ENCODE peak calls at places on chromosome 14, in nine cellular contexts. One of them, this sample, is unnamed.

GRCh38 chr14:87566986-87567385 is 426.0 kb downstream of the GALC start:
- DNase-seq in NCI-H1417: no peak
- DNase-seq in left ventricle myocardium inferior: no peak
- DNase-seq in stimulated activated CD8-positive, alpha-beta memory T cell treated with anti-CD3 and anti-CD28 coated beads, Interleukin-7, amount 100 ng/mL, for 1 hour: no peak
- DNase-seq in activated T-cell treated with anti-CD3 and anti-CD28 coated beads for 1 hour: no peak
- DNase-seq in pancreas: no peak
- DNase-seq in effector memory CD4-positive, alpha-beta T cell: no peak
- DNase-seq in foreskin fibroblast: no peak
- DNase-seq in GF-D8: no peak
- DNase-seq in this sample: no peak

GRCh38 chr14:96016761-96017160 is 22.4 kb upstream of the C14orf132 start:
- DNase-seq in NCI-H1417: peak; percentile 96
- DNase-seq in left ventricle myocardium inferior: no peak
- DNase-seq in stimulated activated CD8-positive, alpha-beta memory T cell treated with anti-CD3 and anti-CD28 coated beads, Interleukin-7, amount 100 ng/mL, for 1 hour: no peak
- DNase-seq in activated T-cell treated with anti-CD3 and anti-CD28 coated beads for 1 hour: no peak
- DNase-seq in pancreas: no peak
- DNase-seq in effector memory CD4-positive, alpha-beta T cell: no peak
- DNase-seq in foreskin fibroblast: no peak
- DNase-seq in GF-D8: no peak
- DNase-seq in this sample: no peak

GRCh38 chr14:104749111-104749649 is 3.8 kb upstream of the SIVA1 start:
- DNase-seq in NCI-H1417: no peak
- DNase-seq in left ventricle myocardium inferior: no peak
- DNase-seq in stimulated activated CD8-positive, alpha-beta memory T cell treated with anti-CD3 and anti-CD28 coated beads, Interleukin-7, amount 100 ng/mL, for 1 hour: no peak
- DNase-seq in activated T-cell treated with anti-CD3 and anti-CD28 coated beads for 1 hour: no peak
- DNase-seq in pancreas: no peak
- DNase-seq in effector memory CD4-positive, alpha-beta T cell: no peak
- DNase-seq in foreskin fibroblast: peak; percentile 67
- DNase-seq in GF-D8: no peak
- DNase-seq in this sample: no peak

GRCh38 chr14:69005432-69006148 is 26.5 kb upstream of the ACTN1 start:
- DNase-seq in NCI-H1417: no peak
- DNase-seq in left ventricle myocardium inferior: peak; percentile 22
- DNase-seq in stimulated activated CD8-positive, alpha-beta memory T cell treated with anti-CD3 and anti-CD28 coated beads, Interleukin-7, amount 100 ng/mL, for 1 hour: no peak
- DNase-seq in activated T-cell treated with anti-CD3 and anti-CD28 coated beads for 1 hour: no peak
- DNase-seq in pancreas: peak; percentile 41
- DNase-seq in effector memory CD4-positive, alpha-beta T cell: no peak
- DNase-seq in foreskin fibroblast: peak; percentile 83
- DNase-seq in GF-D8: no peak
- DNase-seq in this sample: no peak

GRCh38 chr14:59870277-59871165 is at the start of gene RTN1:
- DNase-seq in NCI-H1417: peak; percentile 79
- DNase-seq in left ventricle myocardium inferior: peak; percentile 51
- DNase-seq in stimulated activated CD8-positive, alpha-beta memory T cell treated with anti-CD3 and anti-CD28 coated beads, Interleukin-7, amount 100 ng/mL, for 1 hour: no peak
- DNase-seq in activated T-cell treated with anti-CD3 and anti-CD28 coated beads for 1 hour: no peak
- DNase-seq in pancreas: peak; percentile 63
- DNase-seq in effector memory CD4-positive, alpha-beta T cell: no peak
- DNase-seq in foreskin fibroblast: peak; percentile 37
- DNase-seq in GF-D8: no peak
- DNase-seq in this sample: no peak

GRCh38 chr14:95315156-95315555 is 4.6 kb downstream of the CLMN start:
- DNase-seq in NCI-H1417: no peak
- DNase-seq in left ventricle myocardium inferior: no peak
- DNase-seq in stimulated activated CD8-positive, alpha-beta memory T cell treated with anti-CD3 and anti-CD28 coated beads, Interleukin-7, amount 100 ng/mL, for 1 hour: no peak
- DNase-seq in activated T-cell treated with anti-CD3 and anti-CD28 coated beads for 1 hour: no peak
- DNase-seq in pancreas: no peak
- DNase-seq in effector memory CD4-positive, alpha-beta T cell: no peak
- DNase-seq in foreskin fibroblast: no peak
- DNase-seq in GF-D8: no peak
- DNase-seq in this sample: no peak

GRCh38 chr14:33307691-33308369 is 369.2 kb downstream of the NPAS3 start:
- DNase-seq in NCI-H1417: no peak
- DNase-seq in left ventricle myocardium inferior: no peak
- DNase-seq in stimulated activated CD8-positive, alpha-beta memory T cell treated with anti-CD3 and anti-CD28 coated beads, Interleukin-7, amount 100 ng/mL, for 1 hour: no peak
- DNase-seq in activated T-cell treated with anti-CD3 and anti-CD28 coated beads for 1 hour: no peak
- DNase-seq in pancreas: no peak
- DNase-seq in effector memory CD4-positive, alpha-beta T cell: no peak
- DNase-seq in foreskin fibroblast: peak; percentile 18
- DNase-seq in GF-D8: no peak
- DNase-seq in this sample: no peak

GRCh38 chr14:66649515-66649914 is 141.6 kb downstream of the GPHN start:
- DNase-seq in NCI-H1417: peak; percentile 22
- DNase-seq in left ventricle myocardium inferior: no peak
- DNase-seq in stimulated activated CD8-positive, alpha-beta memory T cell treated with anti-CD3 and anti-CD28 coated beads, Interleukin-7, amount 100 ng/mL, for 1 hour: no peak
- DNase-seq in activated T-cell treated with anti-CD3 and anti-CD28 coated beads for 1 hour: no peak
- DNase-seq in pancreas: no peak
- DNase-seq in effector memory CD4-positive, alpha-beta T cell: no peak
- DNase-seq in foreskin fibroblast: no peak
- DNase-seq in GF-D8: no peak
- DNase-seq in this sample: no peak

GRCh38 chr14:104136472-104137296 is 1.7 kb upstream of the KIF26A start:
- DNase-seq in NCI-H1417: no peak
- DNase-seq in left ventricle myocardium inferior: peak; percentile 13
- DNase-seq in stimulated activated CD8-positive, alpha-beta memory T cell treated with anti-CD3 and anti-CD28 coated beads, Interleukin-7, amount 100 ng/mL, for 1 hour: no peak
- DNase-seq in activated T-cell treated with anti-CD3 and anti-CD28 coated beads for 1 hour: no peak
- DNase-seq in pancreas: peak; percentile 12
- DNase-seq in effector memory CD4-positive, alpha-beta T cell: no peak
- DNase-seq in foreskin fibroblast: no peak
- DNase-seq in GF-D8: no peak
- DNase-seq in this sample: no peak

GRCh38 chr14:59831121-59831730 is 39.4 kb downstream of the RTN1 start:
- DNase-seq in NCI-H1417: no peak
- DNase-seq in left ventricle myocardium inferior: no peak
- DNase-seq in stimulated activated CD8-positive, alpha-beta memory T cell treated with anti-CD3 and anti-CD28 coated beads, Interleukin-7, amount 100 ng/mL, for 1 hour: no peak
- DNase-seq in activated T-cell treated with anti-CD3 and anti-CD28 coated beads for 1 hour: no peak
- DNase-seq in pancreas: no peak
- DNase-seq in effector memory CD4-positive, alpha-beta T cell: no peak
- DNase-seq in foreskin fibroblast: no peak
- DNase-seq in GF-D8: no peak
- DNase-seq in this sample: no peak

GRCh38 chr14:58362798-58363412 is 32.8 kb upstream of the TOMM20L start:
- DNase-seq in NCI-H1417: peak; percentile 22
- DNase-seq in left ventricle myocardium inferior: no peak
- DNase-seq in stimulated activated CD8-positive, alpha-beta memory T cell treated with anti-CD3 and anti-CD28 coated beads, Interleukin-7, amount 100 ng/mL, for 1 hour: no peak
- DNase-seq in activated T-cell treated with anti-CD3 and anti-CD28 coated beads for 1 hour: no peak
- DNase-seq in pancreas: no peak
- DNase-seq in effector memory CD4-positive, alpha-beta T cell: no peak
- DNase-seq in foreskin fibroblast: no peak
- DNase-seq in GF-D8: no peak
- DNase-seq in this sample: no peak

GRCh38 chr14:60777856-60778578 is 43.5 kb downstream of the MNAT1 start:
- DNase-seq in NCI-H1417: no peak
- DNase-seq in left ventricle myocardium inferior: no peak
- DNase-seq in stimulated activated CD8-positive, alpha-beta memory T cell treated with anti-CD3 and anti-CD28 coated beads, Interleukin-7, amount 100 ng/mL, for 1 hour: no peak
- DNase-seq in activated T-cell treated with anti-CD3 and anti-CD28 coated beads for 1 hour: no peak
- DNase-seq in pancreas: no peak
- DNase-seq in effector memory CD4-positive, alpha-beta T cell: no peak
- DNase-seq in foreskin fibroblast: peak; percentile 89
- DNase-seq in GF-D8: no peak
- DNase-seq in this sample: no peak

GRCh38 chr14:75689012-75689411 is 28.0 kb downstream of the TTLL5 start:
- DNase-seq in NCI-H1417: no peak
- DNase-seq in left ventricle myocardium inferior: peak; percentile 37
- DNase-seq in stimulated activated CD8-positive, alpha-beta memory T cell treated with anti-CD3 and anti-CD28 coated beads, Interleukin-7, amount 100 ng/mL, for 1 hour: no peak
- DNase-seq in activated T-cell treated with anti-CD3 and anti-CD28 coated beads for 1 hour: no peak
- DNase-seq in pancreas: no peak
- DNase-seq in effector memory CD4-positive, alpha-beta T cell: no peak
- DNase-seq in foreskin fibroblast: peak; percentile 42
- DNase-seq in GF-D8: no peak
- DNase-seq in this sample: no peak

GRCh38 chr14:87113286-87113685 is 879.7 kb downstream of the GALC start:
- DNase-seq in NCI-H1417: no peak
- DNase-seq in left ventricle myocardium inferior: no peak
- DNase-seq in stimulated activated CD8-positive, alpha-beta memory T cell treated with anti-CD3 and anti-CD28 coated beads, Interleukin-7, amount 100 ng/mL, for 1 hour: no peak
- DNase-seq in activated T-cell treated with anti-CD3 and anti-CD28 coated beads for 1 hour: no peak
- DNase-seq in pancreas: no peak
- DNase-seq in effector memory CD4-positive, alpha-beta T cell: no peak
- DNase-seq in foreskin fibroblast: no peak
- DNase-seq in GF-D8: no peak
- DNase-seq in this sample: no peak